ENCODE peak calls at places on chromosomes 3 and 15, in seven cellular contexts. A is mesendoderm, Y is endothelial cell of umbilical vein, V is Caco-2, U is BE2C, J is ovary, E is OCI-LY7. B is an unnamed sample. For H3K36me3, the result is how much of the 10 kb centered on the place peaks cover.

GRCh38 chr3:126540342-126540849 is 16.4 kb downstream of the CHST13 start:
- DNase-seq in A (no peak), Y (peak), V (peak), U (no peak), J (peak), E (no peak), B (no peak)

GRCh38 chr3:187261541-187261969 is 30.0 kb downstream of the MASP1 start:
- DNase-seq in A (no peak), Y (no peak), V (no peak), U (no peak), J (no peak), E (no peak), B (no peak)

GRCh38 chr3:81105761-81106160 is 655.7 kb downstream of the GBE1 start:
- DNase-seq in A (no peak), Y (peak), V (no peak), U (no peak), J (no peak), E (no peak), B (no peak)

GRCh38 chr3:129313415-129313982 is 34.8 kb downstream of the HMCES start:
- DNase-seq in A (peak), Y (no peak), V (no peak), U (no peak), J (peak), E (peak), B (no peak)

GRCh38 chr3:64741344-64741743 is 53.5 kb upstream of the ADAMTS9 start:
- DNase-seq in A (no peak), Y (no peak), V (no peak), U (no peak), J (no peak), E (no peak), B (no peak)

GRCh38 chr3:118932822-118933558 is 101.7 kb downstream of the IGSF11 start:
- DNase-seq in A (no peak), Y (no peak), V (no peak), U (no peak), J (peak), E (no peak), B (no peak)

GRCh38 chr3:52062499-52062898 is 6.1 kb upstream of the DUSP7 start:
- DNase-seq in A (no peak), Y (peak), V (no peak), U (no peak), J (no peak), E (peak), B (no peak)

GRCh38 chr15:90903733-90904536 is 833 bp downstream of the MAN2A2 start:
- DNase-seq in A (peak), Y (no peak), V (no peak), U (no peak), J (no peak), E (no peak), B (no peak)

GRCh38 chr15:37536967-37537624 is 397.3 kb upstream of the TMCO5A start:
- DNase-seq in A (no peak), Y (no peak), V (no peak), U (no peak), J (no peak), E (no peak), B (no peak)

GRCh38 chr3:79255696-79256095 is 512.1 kb downstream of the ROBO1 start:
- DNase-seq in A (no peak), Y (no peak), V (no peak), U (no peak), J (no peak), E (no peak), B (no peak)

GRCh38 chr15:38564557-38565286 is at the start of gene RASGRP1:
- DNase-seq in A (peak), Y (peak), V (peak), U (peak), J (peak), E (peak), B (no peak)
- H3K36me3 ChIP-seq in A (under half), Y (under half), V (under half), U (under half), J (under half), E (under half), B (under half)

DNA sequence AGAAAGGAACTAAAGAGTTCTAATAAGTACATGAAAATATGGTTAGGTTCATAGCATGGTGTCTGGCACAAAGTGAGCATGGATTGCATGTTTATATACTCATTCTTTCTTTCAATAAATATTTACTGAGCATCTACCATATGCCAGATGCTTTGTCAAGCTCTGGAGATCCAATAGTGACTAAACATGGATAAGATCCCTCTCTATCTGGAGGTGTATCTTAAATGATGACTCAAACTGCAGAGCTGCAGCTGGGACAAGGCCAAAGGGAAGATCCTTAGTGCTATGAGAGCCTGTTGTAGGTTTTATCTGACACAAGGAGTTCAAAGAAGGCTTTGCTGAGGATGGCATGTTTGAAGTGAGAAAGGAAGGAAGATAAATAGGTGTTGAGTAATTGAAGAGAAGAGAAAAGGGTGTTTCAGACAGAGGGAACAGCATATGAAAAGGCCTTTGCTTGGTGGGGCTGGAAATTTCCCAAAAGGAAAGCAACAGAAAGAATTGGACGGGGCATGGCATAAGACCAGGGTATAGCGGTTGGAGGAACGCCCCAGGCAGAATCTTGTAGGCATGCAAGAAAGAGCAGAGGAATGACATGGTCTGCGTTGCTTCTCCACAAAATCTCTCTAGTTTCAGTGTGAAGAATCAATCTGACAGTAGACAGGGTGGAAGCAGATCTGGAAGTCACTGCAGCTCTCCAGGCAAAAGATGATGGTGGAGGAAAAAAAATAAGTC is 239.9 kb upstream of the LRTM1 start:
- DNase-seq in A (no peak), Y (no peak), V (no peak), U (no peak), J (no peak), E (no peak), B (no peak)
- H3K36me3 ChIP-seq in A (under half), Y (under half), V (under half), U (under half), J (under half), E (under half), B (under half)

DNA sequence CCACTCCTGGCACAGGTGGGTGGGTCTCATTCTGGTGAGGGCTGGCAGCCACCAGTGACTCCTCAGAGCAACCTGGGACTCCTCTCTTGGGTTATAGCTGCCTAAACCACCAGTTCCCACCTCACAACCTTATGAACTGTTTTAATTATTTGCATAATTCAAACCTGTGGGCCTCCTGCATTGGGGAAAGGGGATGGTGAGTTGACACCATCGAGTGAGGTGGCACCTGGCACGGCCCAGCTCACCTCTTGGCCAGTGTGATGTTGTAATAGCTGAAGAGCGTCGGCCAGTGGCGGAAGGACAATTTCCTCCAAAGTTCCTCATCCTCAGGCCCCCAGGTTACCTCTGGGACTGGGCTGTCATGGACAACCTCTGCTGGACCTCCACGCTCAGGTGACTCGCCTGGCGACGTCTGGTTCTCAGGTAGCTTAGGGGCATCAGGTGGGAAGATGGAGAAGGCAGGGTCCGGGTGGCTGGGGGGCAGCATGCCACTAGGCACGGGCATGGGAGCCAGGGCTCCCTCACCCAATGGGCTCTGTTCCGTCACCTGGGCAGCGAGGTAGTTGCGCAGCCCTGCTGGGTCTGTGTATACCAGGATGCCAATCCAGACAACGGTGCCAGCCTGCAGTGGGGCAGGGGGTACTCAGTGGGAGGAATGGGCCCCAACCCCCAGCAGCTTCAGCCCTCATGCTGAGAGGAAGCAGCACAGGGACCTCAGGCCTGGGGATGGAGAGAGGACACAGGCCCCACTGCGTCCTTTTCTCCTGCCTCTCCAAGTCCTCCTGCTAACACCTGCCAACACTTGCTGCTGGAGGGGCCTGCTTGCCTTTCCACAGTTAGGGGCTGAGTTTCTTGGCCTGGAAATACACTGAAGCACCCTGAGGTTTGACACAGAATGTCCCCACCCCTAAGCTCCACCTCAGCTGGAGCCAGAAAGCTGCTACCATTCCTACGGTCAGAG is 38.5 kb downstream of the PTPN23 start:
- DNase-seq in A (no peak), Y (no peak), V (no peak), U (no peak), J (no peak), E (no peak), B (no peak)
- H3K36me3 ChIP-seq in A (under half), Y (under half), V (under half), U (under half), J (under half), E (half or more), B (under half)

GRCh38 chr15:28120359-28120640 is 21.2 kb upstream of the OCA2 start:
- DNase-seq in A (no peak), Y (no peak), V (no peak), U (no peak), J (no peak), E (no peak), B (no peak)
- H3K36me3 ChIP-seq in A (under half), Y (half or more), V (under half), U (half or more), J (under half), E (half or more), B (under half)

GRCh38 chr3:13060341-13060910 is 12.8 kb downstream of the IQSEC1 start:
- DNase-seq in A (no peak), Y (no peak), V (no peak), U (no peak), J (no peak), E (no peak), B (no peak)
- H3K36me3 ChIP-seq in A (under half), Y (under half), V (under half), U (under half), J (under half), E (under half), B (under half)

GRCh38 chr3:49533786-49534519 is 20.3 kb upstream of the BSN start:
- DNase-seq in A (no peak), Y (no peak), V (no peak), U (no peak), J (peak), E (no peak), B (no peak)
- H3K36me3 ChIP-seq in A (under half), Y (under half), V (under half), U (under half), J (under half), E (under half), B (under half)

DNA sequence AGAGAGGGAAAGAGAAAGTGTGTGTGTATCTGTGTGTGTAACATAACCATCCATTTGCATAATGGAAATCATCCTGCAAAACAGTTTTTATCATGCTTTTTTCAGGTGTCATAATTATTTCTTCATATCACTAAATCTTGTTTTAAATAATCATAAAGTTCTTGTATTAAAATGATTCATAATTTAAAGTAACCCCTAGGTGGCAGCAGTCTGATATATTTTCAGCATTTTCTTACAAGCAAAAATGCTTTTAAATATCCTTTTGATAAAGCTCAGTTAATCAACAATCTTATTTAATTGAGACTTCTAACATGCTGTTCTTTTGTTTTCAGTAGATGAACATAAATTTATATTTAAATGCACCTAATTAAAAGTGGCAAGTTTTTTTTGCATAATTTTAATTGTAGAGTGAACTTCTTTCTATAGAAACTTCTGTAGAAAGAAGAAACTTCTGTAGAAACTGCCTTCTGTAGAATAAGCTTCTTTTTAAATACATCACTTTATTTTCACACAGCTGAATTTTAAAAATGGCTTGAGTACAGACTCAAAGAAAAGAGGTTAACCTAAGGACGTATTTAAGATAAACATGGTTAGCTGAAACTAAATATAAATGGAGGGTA is 72.5 kb downstream of the OPA1 start:
- DNase-seq in A (peak), Y (peak), V (no peak), U (no peak), J (no peak), E (peak), B (no peak)
- H3K36me3 ChIP-seq in A (under half), Y (under half), V (under half), U (half or more), J (under half), E (half or more), B (under half)